ENCODE peak calls at places on chromosome 13, in five cellular contexts. H is IMR-90, L is neuronal stem cell, P is H1, W is trophoblast cell. J is an unnamed sample.
A peak's percentile ranks its signal among the peaks of the same experiment; 100 is the strongest.

GRCh38 chr13:37526710-37527446 is 71.7 kb downstream of the POSTN start:
- DNase-seq in P (no peak), W (no peak), H (no peak), L (no peak), J (no peak)

GRCh38 chr13:68628994-68629393 is 1398.9 kb upstream of the PCDH9 start:
- DNase-seq in W (no peak), P (no peak), L (no peak), H (no peak), J (no peak)

GRCh38 chr13:95457294-95457693 is 95.2 kb upstream of the CLDN10 start:
- DNase-seq in W (no peak), P (no peak), L (no peak), H (peak; percentile 10), J (no peak)

GRCh38 chr13:81487151-81487550 is 1146.2 kb upstream of the SPRY2 start:
- DNase-seq in H (no peak), P (peak; percentile 15), W (peak; percentile 44), L (peak; percentile 29), J (peak; percentile 88)

GRCh38 chr13:33743438-33744368 is 74.2 kb upstream of the RFC3 start:
- DNase-seq in P (no peak), L (no peak), W (peak; percentile 52), H (no peak), J (peak; percentile 60)

GRCh38 chr13:30364876-30365275 is 57.4 kb upstream of the UBE2L5 start:
- DNase-seq in H (peak; percentile 48), W (no peak), L (no peak), P (no peak), J (peak; percentile 53)

GRCh38 chr13:110250258-110250891 is 56.6 kb downstream of the COL4A1 start:
- DNase-seq in L (no peak), H (peak; percentile 77), P (no peak), W (peak; percentile 52), J (no peak)

GRCh38 chr13:34349091-34349722 is 531.3 kb downstream of the RFC3 start:
- DNase-seq in L (no peak), P (no peak), W (no peak), H (peak; percentile 89), J (no peak)

GRCh38 chr13:34748561-34748960 is 193.5 kb upstream of the NBEA start:
- DNase-seq in L (no peak), W (no peak), P (no peak), H (no peak), J (no peak)

GRCh38 chr13:33180009-33180804 is 105.3 kb downstream of the STARD13 start:
- DNase-seq in H (no peak), W (no peak), L (no peak), P (no peak), J (peak; percentile 36)

GRCh38 chr13:27034678-27035111 is 136.9 kb downstream of the USP12 start:
- DNase-seq in H (no peak), W (no peak), P (no peak), L (no peak), J (peak; percentile 54)

GRCh38 chr13:25468330-25469178 is 96.8 kb downstream of the ATP8A2 start:
- DNase-seq in L (peak; percentile 54), W (peak; percentile 3), H (no peak), P (no peak), J (peak; percentile 70)

GRCh38 chr13:110811008-110811720 is 97.7 kb downstream of the ING1 start:
- DNase-seq in L (no peak), H (no peak), P (no peak), W (no peak), J (no peak)

GRCh38 chr13:91135949-91136348 is 211.5 kb upstream of the MIR17HG start:
- DNase-seq in H (no peak), W (no peak), P (no peak), L (no peak), J (no peak)

GRCh38 chr13:99355267-99356215 is 48.3 kb upstream of the GPR183 start:
- DNase-seq in P (no peak), L (no peak), H (no peak), W (peak; percentile 89), J (no peak)

GRCh38 chr13:32147976-32148375 is 116.4 kb downstream of the FRY start:
- DNase-seq in P (no peak), L (no peak), H (no peak), W (no peak), J (no peak)

GRCh38 chr13:52454459-52454824 is 836 bp upstream of the CKAP2 start:
- DNase-seq in H (peak; percentile 8), P (no peak), W (peak; percentile 6), L (no peak), J (peak; percentile 3)

GRCh38 chr13:53198017-53198416 is 169.4 kb downstream of the OLFM4 start:
- DNase-seq in W (peak; percentile 58), H (no peak), P (no peak), L (no peak), J (peak; percentile 74)

GRCh38 chr13:23849670-23850069 is 39.5 kb downstream of the MIPEP start:
- DNase-seq in L (no peak), H (no peak), P (no peak), W (no peak), J (no peak)

GRCh38 chr13:88908896-88909535 is 1237.8 kb downstream of the SLITRK5 start:
- DNase-seq in W (no peak), L (no peak), H (no peak), P (no peak), J (peak; percentile 1)

GRCh38 chr13:101700598-101700997 is 248.1 kb downstream of the ITGBL1 start:
- DNase-seq in W (no peak), L (no peak), P (no peak), H (no peak), J (no peak)

GRCh38 chr13:103694471-103694870 is 628.3 kb upstream of the SLC10A2 start:
- DNase-seq in H (no peak), L (no peak), P (no peak), W (no peak), J (no peak)

GRCh38 chr13:105031306-105031705 is 1504.2 kb downstream of the EFNB2 start:
- DNase-seq in H (no peak), P (no peak), W (no peak), L (no peak), J (no peak)

GRCh38 chr13:39035799-39036198 is 2.1 kb downstream of the PROSER1 start:
- DNase-seq in P (no peak), W (peak; percentile 9), L (no peak), H (no peak), J (no peak)
- H3K4me3 ChIP-seq in P (peak overlapping the region; percentile 96), W (no peak overlapping the region), L (no peak overlapping the region), H (peak overlapping the region; percentile 9), J (peak overlapping the region; percentile 16)

DNA sequence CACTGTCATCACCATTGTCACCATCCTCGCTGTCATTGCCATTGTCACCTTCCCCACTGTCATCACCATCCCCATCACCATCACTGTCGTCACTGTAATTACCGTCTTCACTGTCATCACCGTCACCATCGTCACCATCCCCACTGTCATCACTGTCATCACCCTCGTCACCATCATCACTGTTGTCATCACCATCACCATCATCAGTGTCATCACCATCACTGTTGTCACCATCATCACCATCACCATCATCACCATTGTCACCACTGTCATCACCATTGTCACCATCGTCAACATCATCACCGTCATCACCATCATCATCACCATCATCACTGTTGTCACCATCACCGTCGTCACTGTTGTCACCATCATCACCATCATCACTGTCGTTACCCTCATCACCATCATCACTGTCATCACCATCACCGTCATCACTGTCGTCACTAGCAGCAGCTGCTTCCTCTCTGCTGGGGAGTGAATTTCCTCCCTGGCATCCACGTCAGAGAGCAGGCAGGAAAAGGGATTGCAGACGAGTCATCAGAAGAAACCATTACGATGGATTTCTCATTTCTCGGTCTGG is 27.3 kb downstream of the TMEM255B start:
- DNase-seq in L (no peak), W (no peak), P (no peak), H (peak; percentile 76), J (no peak)
- H3K23ac ChIP-seq in L (peak overlapping the region; percentile 25), W (no peak overlapping the region), P (no peak overlapping the region), H (no peak overlapping the region), J (no peak overlapping the region)

GRCh38 chr13:77265336-77265735 is 61.6 kb downstream of the MYCBP2 start:
- DNase-seq in H (no peak), L (no peak), P (no peak), W (no peak), J (no peak)

GRCh38 chr13:77262198-77262597 is 64.7 kb downstream of the MYCBP2 start:
- DNase-seq in L (no peak), P (no peak), W (no peak), H (no peak), J (no peak)

DNA sequence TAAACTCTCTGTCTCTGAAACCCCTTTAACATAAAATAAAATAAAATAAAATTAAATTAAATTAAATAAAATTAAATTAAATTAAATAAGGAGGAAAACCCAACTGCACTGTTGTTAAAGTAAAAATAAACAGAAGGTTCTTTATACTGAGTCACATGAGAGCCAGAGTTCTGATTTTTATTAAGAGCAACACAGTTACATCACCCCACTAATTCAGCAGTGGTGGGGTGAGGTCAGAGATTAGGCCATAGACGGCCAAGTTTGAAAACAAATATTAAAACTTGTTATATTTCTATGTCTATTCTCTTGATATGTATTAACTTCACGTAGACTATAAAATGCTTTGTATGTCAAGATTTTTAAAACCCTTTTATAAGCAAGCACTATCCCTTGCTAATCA is 59.5 kb downstream of the MYCBP2 start:
- DNase-seq in H (peak; percentile 34), P (no peak), W (no peak), L (no peak), J (no peak)
- H2BK5ac ChIP-seq in H (no peak overlapping the region), P (no peak overlapping the region), W (no peak overlapping the region), L (no peak overlapping the region), J (no peak overlapping the region)

GRCh38 chr13:113091891-113092775 is 13.5 kb upstream of the F7 start:
- DNase-seq in W (no peak), H (no peak), P (no peak), L (no peak), J (no peak)

GRCh38 chr13:113094410-113094800 is 11.2 kb upstream of the F7 start:
- DNase-seq in P (no peak), L (no peak), H (no peak), W (no peak), J (no peak)

GRCh38 chr13:113092776-113093579 is 12.6 kb upstream of the F7 start:
- DNase-seq in W (no peak), H (no peak), L (no peak), P (no peak), J (no peak)

GRCh38 chr13:113095146-113096051 is 10.2 kb upstream of the F7 start:
- DNase-seq in L (no peak), H (no peak), W (no peak), P (no peak), J (no peak)

DNA sequence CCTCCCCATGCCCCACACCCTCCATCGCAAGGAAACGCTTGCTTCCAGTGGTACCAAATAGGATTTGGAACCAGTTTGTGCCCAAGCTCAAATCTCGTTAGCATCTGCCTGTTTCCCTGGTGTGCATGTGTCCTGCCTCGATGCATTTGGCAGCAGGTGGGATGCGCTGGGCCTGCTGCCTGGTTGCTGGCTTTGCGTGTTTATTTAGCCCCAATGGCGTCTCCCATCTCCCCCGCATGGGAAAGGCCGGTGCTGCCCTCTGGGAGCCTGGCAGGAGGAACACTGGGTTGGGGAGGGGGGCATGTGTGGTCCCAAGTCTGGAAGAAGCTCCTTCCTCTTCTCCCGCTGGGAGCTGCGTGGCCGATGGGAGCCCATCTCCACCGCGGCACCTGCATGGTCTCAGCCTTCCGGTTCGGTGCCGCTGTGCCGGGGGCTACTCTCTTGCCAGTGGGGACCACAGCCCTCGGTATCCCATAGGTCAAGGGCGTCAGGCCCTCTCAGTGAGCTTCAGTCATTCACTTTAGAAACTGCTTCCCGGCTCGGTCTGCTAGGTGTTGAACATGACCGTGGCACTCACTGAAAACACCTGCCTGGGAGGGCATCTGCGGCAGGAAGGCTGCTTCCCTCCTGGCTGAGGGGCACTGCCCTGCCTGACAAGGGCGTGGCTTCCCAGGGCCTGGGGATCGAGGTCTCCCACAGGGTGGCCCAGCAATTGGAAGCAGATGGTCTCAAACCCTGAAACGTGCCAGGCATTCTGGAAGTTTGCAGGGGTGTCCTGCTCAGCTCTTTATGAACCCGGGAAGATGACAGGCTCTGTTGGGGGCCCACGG is 11.8 kb upstream of the F7 start:
- DNase-seq in L (no peak), W (no peak), H (no peak), P (no peak), J (no peak)
- H3K4me3 ChIP-seq in L (no peak overlapping the region), W (no peak overlapping the region), H (no peak overlapping the region), P (no peak overlapping the region), J (no peak overlapping the region)